ENCODE peak calls at places on chromosomes 16 and 17, in six cellular contexts. Z is K562, U is psoas muscle, J is endothelial cell, O is B cell, G is astrocyte of the cerebellum. V is an unnamed sample.

GRCh38 chr17:33667671-33668070 is 374.6 kb upstream of the ASIC2 start:
- DNase-seq in Z (peak; percentile 17), U (no peak), J (no peak), O (no peak), G (no peak), V (no peak)

GRCh38 chr17:41812176-41813038 is at the start of gene FKBP10:
- DNase-seq in Z (no peak), U (peak; percentile 74), J (peak; percentile 77), O (no peak), G (peak; percentile 74), V (no peak)

GRCh38 chr17:59371426-59372099 is 40.1 kb downstream of the YPEL2 start:
- DNase-seq in Z (no peak), U (peak; percentile 79), J (no peak), O (no peak), G (no peak), V (no peak)

GRCh38 chr17:70808596-70808995 is 639.3 kb downstream of the KCNJ2 start:
- DNase-seq in Z (no peak), U (no peak), J (no peak), O (no peak), G (no peak), V (no peak)

GRCh38 chr17:78265121-78265520 is 33.7 kb downstream of the TMEM235 start:
- DNase-seq in Z (no peak), U (no peak), J (no peak), O (no peak), G (no peak), V (no peak)

GRCh38 chr17:37824534-37825485 is 80.0 kb upstream of the HNF1B start:
- DNase-seq in Z (no peak), U (no peak), J (no peak), O (no peak), G (peak; percentile 76), V (no peak)

GRCh38 chr16:10751291-10751697 is 7.7 kb downstream of the NUBP1 start:
- DNase-seq in Z (no peak), U (no peak), J (no peak), O (no peak), G (no peak), V (no peak)

GRCh38 chr16:23380501-23380951 is 72.5 kb downstream of the COG7 start:
- DNase-seq in Z (no peak), U (no peak), J (no peak), O (no peak), G (no peak), V (no peak)

GRCh38 chr17:60163108-60163784 is 13.5 kb downstream of the CA4 start:
- DNase-seq in Z (no peak), U (no peak), J (peak; percentile 53), O (no peak), G (no peak), V (no peak)

GRCh38 chr17:16446338-16446983 is 31.1 kb downstream of the TRPV2 start:
- DNase-seq in Z (no peak), U (no peak), J (no peak), O (no peak), G (no peak), V (no peak)

GRCh38 chr17:38451840-38452529 is 23.7 kb downstream of the ARHGAP23 start:
- DNase-seq in Z (no peak), U (no peak), J (peak; percentile 65), O (no peak), G (peak; percentile 52), V (peak; percentile 66)

GRCh38 chr17:30229012-30229411 is 6.5 kb downstream of the SLC6A4 start:
- DNase-seq in Z (no peak), U (no peak), J (no peak), O (no peak), G (no peak), V (no peak)

GRCh38 chr16:84759061-84759460 is 59.3 kb downstream of the USP10 start:
- DNase-seq in Z (no peak), U (no peak), J (no peak), O (no peak), G (no peak), V (no peak)

GRCh38 chr17:81064746-81065475 is 30.0 kb downstream of the BAIAP2 start:
- DNase-seq in Z (no peak), U (no peak), J (no peak), O (no peak), G (no peak), V (peak; percentile 36)

GRCh38 chr16:82079892-82080291 is 44.8 kb downstream of the HSD17B2 start:
- DNase-seq in Z (no peak), U (no peak), J (no peak), O (no peak), G (no peak), V (no peak)

GRCh38 chr17:57985675-57985974 is 2.4 kb downstream of the VEZF1 start:
- DNase-seq in Z (no peak), U (no peak), J (no peak), O (no peak), G (no peak), V (no peak)

GRCh38 chr17:39283896-39284295 is 58.2 kb upstream of the STAC2 start:
- DNase-seq in Z (no peak), U (no peak), J (no peak), O (no peak), G (no peak), V (no peak)

GRCh38 chr16:31484491-31485171 is 1.7 kb downstream of the SLC5A2 start:
- DNase-seq in Z (peak; percentile 42), U (no peak), J (no peak), O (no peak), G (no peak), V (no peak)

GRCh38 chr16:4538067-4538385 is 547 bp downstream of the CDIP1 start:
- DNase-seq in Z (no peak), U (no peak), J (no peak), O (no peak), G (no peak), V (no peak)

GRCh38 chr17:57604771-57605733 is 140.0 kb downstream of the CCDC182 start:
- DNase-seq in Z (no peak), U (no peak), J (no peak), O (peak; percentile 76), G (peak; percentile 9), V (no peak)

GRCh38 chr16:88005148-88005547 is 53.9 kb downstream of the BANP start:
- DNase-seq in Z (no peak), U (no peak), J (peak; percentile 53), O (peak; percentile 61), G (no peak), V (no peak)

GRCh38 chr17:30947796-30948195 is 23.0 kb upstream of the RNF135 start:
- DNase-seq in Z (no peak), U (no peak), J (no peak), O (no peak), G (no peak), V (no peak)

GRCh38 chr17:15920758-15921239 is 24.1 kb upstream of the ADORA2B start:
- DNase-seq in Z (peak; percentile 35), U (peak; percentile 22), J (no peak), O (no peak), G (peak; percentile 91), V (peak; percentile 82)

GRCh38 chr16:28878083-28878926 is at the start of gene ATP2A1:
- DNase-seq in Z (no peak), U (no peak), J (no peak), O (no peak), G (no peak), V (no peak)

GRCh38 chr16:11250091-11250785 is 5.8 kb downstream of the SOCS1 start:
- DNase-seq in Z (no peak), U (no peak), J (no peak), O (no peak), G (no peak), V (no peak)

GRCh38 chr17:41324180-41325075 is 8.9 kb upstream of the KRTAP17-1 start:
- DNase-seq in Z (no peak), U (no peak), J (no peak), O (no peak), G (no peak), V (no peak)

GRCh38 chr17:74852237-74853047 is 7.2 kb downstream of the GRIN2C start:
- DNase-seq in Z (peak; percentile 89), U (no peak), J (peak; percentile 46), O (no peak), G (no peak), V (no peak)

GRCh38 chr17:36534881-36535668 is at the start of gene PIGW:
- DNase-seq in Z (peak; percentile 94), U (peak; percentile 92), J (peak; percentile 89), O (peak; percentile 90), G (peak; percentile 59), V (no peak)
- TF ChIP-seq CTCF in Z (peak; percentile 26), U (peak; percentile 14), J (no peak), O (no peak), G (no peak), V (no peak)

DNA sequence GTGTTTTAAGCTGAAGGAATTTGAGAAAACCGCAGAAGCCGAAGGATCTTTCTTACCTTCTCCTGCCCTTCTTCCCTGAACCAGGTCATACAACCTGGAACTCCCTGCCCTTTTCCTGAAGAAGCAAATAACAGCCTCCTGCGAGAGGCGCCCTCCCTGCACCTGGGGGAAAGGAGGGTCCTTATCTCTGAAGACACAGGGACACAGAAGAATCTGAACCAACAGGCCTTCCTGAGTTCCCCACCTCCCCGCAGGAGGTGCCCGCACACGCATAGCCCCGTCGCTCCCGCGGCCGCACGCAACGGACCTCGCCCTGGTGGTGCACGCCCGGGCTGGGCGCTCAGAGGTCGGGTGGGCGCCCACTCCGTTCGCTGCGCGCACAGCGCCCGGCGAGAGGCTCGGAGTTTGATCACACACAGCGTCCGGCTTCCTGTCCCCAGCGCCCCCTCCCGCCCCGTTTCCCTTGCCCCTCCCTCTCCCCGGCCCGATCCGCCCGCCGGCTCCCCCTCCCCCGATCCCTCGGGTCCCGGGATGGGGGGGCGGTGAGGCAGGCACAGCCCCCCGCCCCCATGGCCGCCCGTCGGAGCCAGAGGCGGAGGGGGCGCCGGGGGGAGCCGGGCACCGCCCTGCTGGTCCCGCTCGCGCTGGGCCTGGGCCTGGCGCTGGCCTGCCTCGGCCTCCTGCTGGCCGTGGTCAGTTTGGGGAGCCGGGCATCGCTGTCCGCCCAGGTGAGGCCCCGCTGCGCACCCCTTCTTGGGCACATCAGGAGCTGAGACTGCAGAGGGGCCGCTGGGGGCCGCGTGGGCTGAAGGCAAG is at the start of gene TNFSF12:
- DNase-seq in Z (peak; percentile 60), U (peak; percentile 76), J (peak; percentile 44), O (peak; percentile 50), G (no peak), V (no peak)
- TF ChIP-seq CTCF in Z (no peak), U (peak; percentile 12), J (no peak), O (no peak), G (peak; percentile 2), V (peak; percentile 44)

GRCh38 chr16:74661064-74661463 is 5.6 kb downstream of the RFWD3 start:
- DNase-seq in Z (no peak), U (no peak), J (no peak), O (no peak), G (no peak), V (no peak)
- TF ChIP-seq CTCF in Z (no peak), U (no peak), J (no peak), O (no peak), G (no peak), V (no peak)

DNA sequence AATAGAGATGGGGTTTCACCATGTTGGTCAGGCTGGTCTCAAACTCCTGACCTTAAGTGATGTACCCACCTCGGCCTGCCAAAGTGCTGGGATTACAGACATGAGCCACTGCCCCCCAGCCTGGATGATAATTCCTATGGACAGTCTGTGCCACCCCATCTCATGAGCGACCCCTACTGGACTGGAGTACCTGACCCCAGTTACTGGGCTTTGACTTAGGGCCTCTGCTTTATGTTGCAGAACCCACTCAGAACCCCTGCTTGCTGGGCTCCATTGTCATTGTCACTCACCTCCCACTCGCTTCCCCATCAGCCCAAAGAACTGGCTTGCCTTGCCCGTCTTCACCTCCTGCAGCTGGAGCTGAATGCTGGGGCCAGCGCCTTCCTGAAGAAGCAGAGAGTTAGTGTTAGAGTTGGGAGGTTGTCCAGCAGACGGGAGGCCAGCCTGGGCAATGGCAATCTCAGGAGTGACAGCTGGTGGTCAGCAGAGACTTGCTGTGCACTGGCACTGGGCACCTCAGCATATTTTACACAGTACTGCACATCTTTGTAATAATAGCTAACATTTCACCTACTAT is 4.0 kb downstream of the TAC4 start:
- DNase-seq in Z (peak; percentile 72), U (no peak), J (peak; percentile 71), O (no peak), G (no peak), V (no peak)
- TF ChIP-seq CTCF in Z (peak; percentile 66), U (no peak), J (peak; percentile 43), O (no peak), G (peak; percentile 37), V (peak; percentile 13)

V was measured in AG04449.